ENCODE peak calls at places on chromosomes 7 and 10, in nine cellular contexts. L is GM23248; W is stimulated activated effector memory CD8-positive, alpha-beta T cell treated with anti-CD3 and anti-CD28 coated beads, Interleukin-12 subunit alpha, Interleukin-12 subunit beta, amount 100 ng/mL, for 72 hours; H is choroid plexus epithelial cell; F is B cell; Z is stomach; S is activated effector memory CD4-positive, alpha-beta T cell treated with anti-CD3 and anti-CD28 coated beads, Interleukin-2, amount 50 U/mL, for 16 hours; O is hepatic stellate cell; T is omental fat pad. C is an unnamed sample.

GRCh38 chr7:92685146-92686042 is 95.2 kb upstream of the FAM133B start:
- DNase-seq in L (no peak), W (peak), H (no peak), F (no peak), Z (no peak), S (peak), O (no peak), T (no peak), C (peak)

GRCh38 chr7:131521651-131522163 is 34.7 kb downstream of the PODXL start:
- DNase-seq in L (peak), W (no peak), H (no peak), F (no peak), Z (peak), S (peak), O (no peak), T (no peak), C (peak)

GRCh38 chr7:132575987-132576722 is at the start of gene PLXNA4:
- DNase-seq in L (peak), W (no peak), H (peak), F (no peak), Z (no peak), S (no peak), O (no peak), T (no peak), C (peak)

GRCh38 chr10:118566911-118567310 is 28.5 kb downstream of the PRLHR start:
- DNase-seq in L (no peak), W (peak), H (no peak), F (no peak), Z (no peak), S (no peak), O (no peak), T (no peak), C (no peak)

GRCh38 chr10:119667562-119668328 is 16.6 kb downstream of the BAG3 start:
- DNase-seq in L (peak), W (no peak), H (peak), F (no peak), Z (peak), S (no peak), O (peak), T (no peak), C (no peak)

GRCh38 chr10:33252324-33252723 is 82.1 kb downstream of the NRP1 start:
- DNase-seq in L (no peak), W (peak), H (no peak), F (no peak), Z (no peak), S (no peak), O (no peak), T (no peak), C (no peak)

GRCh38 chr7:42269161-42269560 is 32.2 kb upstream of the GLI3 start:
- DNase-seq in L (no peak), W (no peak), H (no peak), F (no peak), Z (no peak), S (no peak), O (no peak), T (no peak), C (no peak)

GRCh38 chr10:62008196-62008595 is 106.7 kb downstream of the ARID5B start:
- DNase-seq in L (no peak), W (no peak), H (no peak), F (no peak), Z (no peak), S (no peak), O (no peak), T (no peak), C (no peak)

GRCh38 chr7:141558544-141559183 is 7.5 kb downstream of the AGK start:
- DNase-seq in L (peak), W (no peak), H (peak), F (no peak), Z (no peak), S (no peak), O (no peak), T (no peak), C (no peak)

GRCh38 chr10:97849101-97849490 is 547 bp upstream of the GOLGA7B start:
- DNase-seq in L (no peak), W (no peak), H (no peak), F (no peak), Z (no peak), S (no peak), O (no peak), T (no peak), C (peak)

GRCh38 chr10:60962946-60963345 is 19.0 kb upstream of the RHOBTB1 start:
- DNase-seq in L (peak), W (no peak), H (peak), F (no peak), Z (no peak), S (no peak), O (no peak), T (no peak), C (no peak)

GRCh38 chr7:123285076-123285700 is 85.4 kb upstream of the SLC13A1 start:
- DNase-seq in L (no peak), W (no peak), H (no peak), F (no peak), Z (no peak), S (no peak), O (no peak), T (no peak), C (peak)

GRCh38 chr7:55214707-55215106 is 150.4 kb upstream of the LANCL2 start:
- DNase-seq in L (peak), W (no peak), H (no peak), F (no peak), Z (no peak), S (no peak), O (peak), T (no peak), C (no peak)

GRCh38 chr10:43957267-43958070 is 308.8 kb upstream of the ZNF32 start:
- DNase-seq in L (no peak), W (peak), H (no peak), F (no peak), Z (no peak), S (no peak), O (no peak), T (no peak), C (no peak)

GRCh38 chr10:113858541-113858940 is 4.1 kb downstream of the NHLRC2 start:
- DNase-seq in L (peak), W (no peak), H (peak), F (no peak), Z (no peak), S (no peak), O (no peak), T (no peak), C (no peak)

GRCh38 chr10:62813453-62813852 is 2.7 kb downstream of the EGR2 start:
- DNase-seq in L (no peak), W (no peak), H (no peak), F (peak), Z (no peak), S (no peak), O (no peak), T (no peak), C (no peak)

GRCh38 chr10:86941991-86942421 is 15.4 kb downstream of the MMRN2 start:
- DNase-seq in L (no peak), W (no peak), H (no peak), F (no peak), Z (peak), S (no peak), O (no peak), T (no peak), C (no peak)

GRCh38 chr10:69826094-69826493 is 24.4 kb downstream of the COL13A1 start:
- DNase-seq in L (no peak), W (no peak), H (no peak), F (no peak), Z (no peak), S (no peak), O (no peak), T (no peak), C (no peak)

GRCh38 chr7:34523233-34523918 is 134.6 kb upstream of the NPSR1 start:
- DNase-seq in L (peak), W (no peak), H (peak), F (no peak), Z (no peak), S (no peak), O (no peak), T (no peak), C (no peak)

GRCh38 chr10:29836396-29836795 is 201.6 kb upstream of the SVIL start:
- DNase-seq in L (no peak), W (no peak), H (no peak), F (no peak), Z (no peak), S (no peak), O (no peak), T (no peak), C (no peak)

GRCh38 chr10:96664563-96664962 is 55.8 kb downstream of the PIK3AP1 start:
- DNase-seq in L (no peak), W (peak), H (no peak), F (peak), Z (no peak), S (no peak), O (no peak), T (no peak), C (no peak)

GRCh38 chr10:97100657-97101056 is 85.1 kb downstream of the SLIT1 start:
- DNase-seq in L (no peak), W (no peak), H (no peak), F (no peak), Z (no peak), S (no peak), O (no peak), T (no peak), C (no peak)

GRCh38 chr7:27585781-27586447 is 76.8 kb downstream of the HIBADH start:
- DNase-seq in L (no peak), W (no peak), H (peak), F (no peak), Z (no peak), S (no peak), O (no peak), T (no peak), C (no peak)

GRCh38 chr7:2011266-2012043 is 221.3 kb downstream of the MAD1L1 start:
- DNase-seq in L (no peak), W (no peak), H (no peak), F (no peak), Z (no peak), S (peak), O (no peak), T (no peak), C (no peak)

GRCh38 chr7:124783271-124783670 is 17.7 kb upstream of the GPR37 start:
- DNase-seq in L (no peak), W (no peak), H (no peak), F (no peak), Z (no peak), S (no peak), O (no peak), T (no peak), C (no peak)

GRCh38 chr10:86724445-86724844 is 32.0 kb upstream of the BMPR1A start:
- DNase-seq in L (no peak), W (no peak), H (no peak), F (no peak), Z (no peak), S (no peak), O (no peak), T (no peak), C (no peak)

GRCh38 chr7:40675741-40676140 is 540.9 kb downstream of the SUGCT start:
- DNase-seq in L (no peak), W (no peak), H (no peak), F (no peak), Z (no peak), S (no peak), O (no peak), T (no peak), C (no peak)

GRCh38 chr7:106625678-106626301 is 35.2 kb downstream of the CCDC71L start:
- DNase-seq in L (no peak), W (no peak), H (peak), F (no peak), Z (no peak), S (no peak), O (no peak), T (no peak), C (no peak)

GRCh38 chr10:127881262-127881661 is 11.5 kb downstream of the CLRN3 start:
- DNase-seq in L (no peak), W (no peak), H (no peak), F (no peak), Z (peak), S (no peak), O (no peak), T (no peak), C (no peak)